ENCODE peak calls at places on chromosome 9, in four cellular contexts. A is GM12878, X is HepG2, U is H1. G is an unnamed sample.
A peak's percentile ranks its signal among the peaks of the same experiment; 100 is the strongest.

GRCh38 chr9:109912726-109913460 is 132.9 kb downstream of the PALM2AKAP2 start:
- DNase-seq in A (no peak), X (no peak), U (no peak), G (no peak)

GRCh38 chr9:127873886-127874285 is 3.6 kb downstream of the AK1 start:
- DNase-seq in A (no peak), X (no peak), U (no peak), G (no peak)

GRCh38 chr9:82115900-82116299 is 127.3 kb downstream of the SPATA31D1 start:
- DNase-seq in A (no peak), X (no peak), U (no peak), G (no peak)

GRCh38 chr9:21559402-21560280 is 77.5 kb upstream of the IFNE start:
- DNase-seq in A (no peak), X (no peak), U (no peak), G (peak; percentile 84)

GRCh38 chr9:77981332-77981731 is 50.3 kb downstream of the GNAQ start:
- DNase-seq in A (no peak), X (no peak), U (no peak), G (peak; percentile 26)

GRCh38 chr9:91071185-91071990 is 269.8 kb downstream of the SYK start:
- DNase-seq in A (no peak), X (peak; percentile 76), U (no peak), G (no peak)

GRCh38 chr9:18606831-18607230 is 132.9 kb downstream of the ADAMTSL1 start:
- DNase-seq in A (no peak), X (no peak), U (peak; percentile 7), G (no peak)

GRCh38 chr9:16217933-16218830 is 652.3 kb downstream of the BNC2 start:
- DNase-seq in A (no peak), X (no peak), U (no peak), G (no peak)

GRCh38 chr9:35521708-35522107 is 31.8 kb downstream of the RUSC2 start:
- DNase-seq in A (no peak), X (no peak), U (no peak), G (no peak)

GRCh38 chr9:92392690-92393089 is 11.7 kb downstream of the OGN start:
- DNase-seq in A (no peak), X (no peak), U (no peak), G (no peak)

GRCh38 chr9:31320507-31320906 is 1063.9 kb upstream of the ACO1 start:
- DNase-seq in A (no peak), X (no peak), U (no peak), G (no peak)

GRCh38 chr9:92671323-92671722 is 1.4 kb upstream of the IPPK start:
- DNase-seq in A (no peak), X (peak; percentile 47), U (no peak), G (no peak)

GRCh38 chr9:112104401-112104800 is 70.7 kb downstream of the SUSD1 start:
- DNase-seq in A (no peak), X (no peak), U (no peak), G (no peak)

GRCh38 chr9:38017149-38017884 is 51.7 kb downstream of the SHB start:
- DNase-seq in A (no peak), X (no peak), U (peak; percentile 97), G (no peak)

GRCh38 chr9:90288275-90288639 is 354.4 kb downstream of the DIRAS2 start:
- DNase-seq in A (no peak), X (no peak), U (no peak), G (no peak)

GRCh38 chr9:72254881-72255545 is 105.8 kb downstream of the GDA start:
- DNase-seq in A (no peak), X (no peak), U (no peak), G (no peak)

GRCh38 chr9:119257592-119257991 is 111.6 kb downstream of the BRINP1 start:
- DNase-seq in A (no peak), X (no peak), U (no peak), G (no peak)

GRCh38 chr9:91768977-91769916 is 180.8 kb downstream of the ROR2 start:
- DNase-seq in A (no peak), X (no peak), U (no peak), G (no peak)

GRCh38 chr9:121684381-121685145 is 33.1 kb downstream of the DAB2IP start:
- DNase-seq in A (no peak), X (no peak), U (no peak), G (peak; percentile 64)

GRCh38 chr9:105672711-105673234 is 10.5 kb downstream of the TAL2 start:
- DNase-seq in A (no peak), X (no peak), U (no peak), G (no peak)

GRCh38 chr9:79193001-79193400 is 378.8 kb upstream of the TLE4 start:
- DNase-seq in A (no peak), X (no peak), U (no peak), G (no peak)

GRCh38 chr9:70498866-70499265 is 84.4 kb upstream of the KLF9 start:
- DNase-seq in A (no peak), X (no peak), U (no peak), G (no peak)

GRCh38 chr9:131478911-131479310 is 23.8 kb upstream of the POMT1 start:
- DNase-seq in A (no peak), X (no peak), U (no peak), G (no peak)

GRCh38 chr9:561430-561829 is 280.1 kb upstream of the DMRT1 start:
- DNase-seq in A (no peak), X (no peak), U (no peak), G (no peak)

GRCh38 chr9:116027511-116027910 is 126.1 kb upstream of the PAPPA start:
- DNase-seq in A (no peak), X (no peak), U (no peak), G (no peak)

GRCh38 chr9:98256632-98257218 is 1.3 kb upstream of the TBC1D2 start:
- DNase-seq in A (no peak), X (no peak), U (no peak), G (peak; percentile 46)

GRCh38 chr9:95336281-95336680 is 18.8 kb upstream of the FANCC start:
- DNase-seq in A (no peak), X (peak; percentile 30), U (no peak), G (no peak)
- TF ChIP-seq SUZ12 in A (no peak), X (no peak), U (no peak), G (no peak)

DNA sequence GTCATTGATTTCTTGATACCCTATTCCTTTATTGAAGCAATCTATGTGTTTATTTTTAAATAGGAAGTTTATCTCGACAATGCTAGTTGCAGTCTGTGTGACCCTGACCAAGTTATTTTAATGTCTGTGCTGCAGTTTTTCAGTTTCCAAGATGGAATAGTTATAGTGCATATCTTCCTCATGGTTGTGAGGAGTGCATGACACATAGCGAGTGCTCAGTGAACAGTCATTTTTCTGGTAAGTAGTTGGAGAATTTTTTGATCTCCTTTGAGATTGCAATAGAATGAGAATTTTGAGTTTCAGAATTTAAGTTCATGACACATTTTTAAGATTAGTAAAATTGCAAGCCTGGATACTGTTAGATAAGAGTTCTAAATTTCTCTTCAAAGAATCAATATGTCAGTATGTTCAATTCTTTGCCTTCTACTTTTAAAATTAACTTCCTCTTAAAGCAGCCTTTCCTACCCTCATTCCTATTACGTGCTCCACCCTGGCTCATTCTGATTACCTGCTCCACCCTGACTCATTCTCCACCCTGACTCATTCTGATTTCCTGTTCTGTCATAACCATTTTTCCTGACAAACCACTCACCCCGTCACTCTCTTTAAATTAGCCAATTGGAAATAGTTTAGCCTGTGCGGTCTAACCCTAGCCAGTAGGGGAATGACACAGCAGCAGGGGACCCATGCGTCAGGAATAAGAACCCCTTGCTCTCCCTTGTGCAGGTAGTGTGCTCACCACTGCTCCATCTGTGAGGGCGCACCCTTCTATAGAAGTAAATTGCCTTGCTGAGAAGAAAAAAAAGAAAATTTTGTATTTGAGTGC is 30.7 kb downstream of the SPIN1 start:
- DNase-seq in A (no peak), X (no peak), U (no peak), G (no peak)
- TF ChIP-seq SP1 in A (no peak), X (no peak), U (no peak), G (no peak)

GRCh38 chr9:94759937-94760336 is 33.4 kb downstream of the AOPEP start:
- DNase-seq in A (no peak), X (no peak), U (no peak), G (no peak)
- TF ChIP-seq SUZ12 in A (no peak), X (no peak), U (no peak), G (no peak)

GRCh38 chr9:124855566-124855943 is 2.3 kb downstream of the WDR38 start:
- DNase-seq in A (no peak), X (no peak), U (no peak), G (no peak)
- TF ChIP-seq SP1 in A (no peak), X (no peak), U (no peak), G (no peak)

GRCh38 chr9:132798817-132799790 is 79.0 kb downstream of the AK8 start:
- DNase-seq in A (no peak), X (peak; percentile 27), U (no peak), G (no peak)

GRCh38 chr9:132802121-132802795 is 75.8 kb downstream of the AK8 start:
- DNase-seq in A (no peak), X (no peak), U (no peak), G (no peak)

GRCh38 chr9:132797861-132798659 is 80.0 kb downstream of the AK8 start:
- DNase-seq in A (no peak), X (no peak), U (no peak), G (no peak)

GRCh38 chr9:132801659-132802058 is 76.4 kb downstream of the AK8 start:
- DNase-seq in A (no peak), X (no peak), U (no peak), G (no peak)

DNA sequence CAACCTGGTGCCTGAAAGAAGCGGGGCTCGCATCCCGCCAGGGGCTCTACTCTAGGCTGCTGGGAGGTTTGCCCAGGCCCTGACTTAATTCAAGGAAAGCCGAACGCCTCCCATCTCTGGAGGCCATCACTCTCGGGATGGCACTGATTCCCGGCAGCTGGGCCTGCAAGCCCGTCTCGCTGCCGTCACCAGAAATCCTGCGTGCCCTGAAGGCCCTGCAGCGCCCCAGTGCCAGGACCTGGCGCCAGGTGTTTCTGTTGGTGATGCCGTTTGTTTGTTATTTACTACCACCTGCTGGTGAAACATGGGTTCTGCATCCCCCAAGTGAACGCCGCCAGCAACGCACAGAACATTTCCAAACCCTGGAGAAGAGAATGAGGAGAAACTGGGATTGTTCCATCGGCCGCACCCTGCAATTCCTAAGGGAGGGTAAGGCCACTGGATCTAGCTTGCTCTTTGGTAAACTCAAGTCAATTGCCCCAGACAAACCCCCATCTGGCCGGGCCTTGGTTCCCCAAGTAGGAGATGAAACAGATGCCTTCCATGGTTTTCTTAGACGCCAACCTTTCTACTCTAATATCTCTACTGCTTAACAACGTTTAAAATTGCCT is 77.9 kb downstream of the AK8 start:
- DNase-seq in A (no peak), X (peak; percentile 54), U (peak; percentile 87), G (peak; percentile 72)
- TF ChIP-seq SUZ12 in A (no peak), X (no peak), U (no peak), G (no peak)

GRCh38 chr9:134629586-134630392 is 11.8 kb upstream of the COL5A1 start:
- DNase-seq in A (no peak), X (no peak), U (no peak), G (no peak)

GRCh38 chr9:134631881-134632280 is 9.7 kb upstream of the COL5A1 start:
- DNase-seq in A (no peak), X (no peak), U (no peak), G (no peak)

GRCh38 chr9:134632329-134632728 is 9.3 kb upstream of the COL5A1 start:
- DNase-seq in A (no peak), X (no peak), U (no peak), G (no peak)

GRCh38 chr9:134630393-134630790 is 11.2 kb upstream of the COL5A1 start:
- DNase-seq in A (no peak), X (no peak), U (no peak), G (no peak)

GRCh38 chr9:134630861-134631260 is 10.7 kb upstream of the COL5A1 start:
- DNase-seq in A (no peak), X (no peak), U (no peak), G (no peak)
- TF ChIP-seq SP1 in A (no peak), X (no peak), U (no peak), G (no peak)